ENCODE peak calls at places on chromosomes 16 and 17, in eight cellular contexts. One of them, this sample, is unnamed.

GRCh38 chr17:41882756-41883155 is 17.5 kb upstream of the KLHL11 start:
- DNase-seq in sigmoid colon: no peak
- DNase-seq in spleen: no peak
- DNase-seq in GM12892: no peak
- DNase-seq in stomach: no peak
- DNase-seq in HL-60: no peak
- DNase-seq in GM12891: no peak
- DNase-seq in HepG2: no peak
- DNase-seq in this sample: no peak

GRCh38 chr17:34756670-34757021 is 177.3 kb downstream of the TMEM132E start:
- DNase-seq in sigmoid colon: peak
- DNase-seq in spleen: peak
- DNase-seq in GM12892: no peak
- DNase-seq in stomach: no peak
- DNase-seq in HL-60: no peak
- DNase-seq in GM12891: no peak
- DNase-seq in HepG2: no peak
- DNase-seq in this sample: no peak

GRCh38 chr16:8859913-8860881 is 8.6 kb downstream of the CARHSP1 start:
- DNase-seq in sigmoid colon: peak
- DNase-seq in spleen: peak
- DNase-seq in GM12892: no peak
- DNase-seq in stomach: peak
- DNase-seq in HL-60: no peak
- DNase-seq in GM12891: no peak
- DNase-seq in HepG2: peak
- DNase-seq in this sample: no peak

GRCh38 chr17:79801156-79802038 is 4.5 kb upstream of the CBX8 start:
- DNase-seq in sigmoid colon: no peak
- DNase-seq in spleen: no peak
- DNase-seq in GM12892: no peak
- DNase-seq in stomach: peak
- DNase-seq in HL-60: no peak
- DNase-seq in GM12891: no peak
- DNase-seq in HepG2: no peak
- DNase-seq in this sample: peak

GRCh38 chr17:182164-182751 is 808 bp upstream of the DOC2B start:
- DNase-seq in sigmoid colon: no peak
- DNase-seq in spleen: no peak
- DNase-seq in GM12892: no peak
- DNase-seq in stomach: peak
- DNase-seq in HL-60: no peak
- DNase-seq in GM12891: no peak
- DNase-seq in HepG2: peak
- DNase-seq in this sample: no peak

GRCh38 chr17:38453951-38454421 is 25.7 kb downstream of the ARHGAP23 start:
- DNase-seq in sigmoid colon: no peak
- DNase-seq in spleen: no peak
- DNase-seq in GM12892: no peak
- DNase-seq in stomach: no peak
- DNase-seq in HL-60: no peak
- DNase-seq in GM12891: no peak
- DNase-seq in HepG2: no peak
- DNase-seq in this sample: peak

GRCh38 chr16:67397451-67397801 is 4.1 kb upstream of the TPPP3 start:
- DNase-seq in sigmoid colon: no peak
- DNase-seq in spleen: peak
- DNase-seq in GM12892: no peak
- DNase-seq in stomach: no peak
- DNase-seq in HL-60: no peak
- DNase-seq in GM12891: no peak
- DNase-seq in HepG2: no peak
- DNase-seq in this sample: no peak

GRCh38 chr16:59296002-59296401 is 561.9 kb upstream of the GOT2 start:
- DNase-seq in sigmoid colon: no peak
- DNase-seq in spleen: no peak
- DNase-seq in GM12892: no peak
- DNase-seq in stomach: no peak
- DNase-seq in HL-60: no peak
- DNase-seq in GM12891: no peak
- DNase-seq in HepG2: no peak
- DNase-seq in this sample: no peak

GRCh38 chr17:50108556-50108955 is 13.4 kb downstream of the PDK2 start:
- DNase-seq in sigmoid colon: no peak
- DNase-seq in spleen: no peak
- DNase-seq in GM12892: no peak
- DNase-seq in stomach: no peak
- DNase-seq in HL-60: no peak
- DNase-seq in GM12891: no peak
- DNase-seq in HepG2: no peak
- DNase-seq in this sample: no peak

GRCh38 chr16:12027091-12027490 is 50.6 kb downstream of the SNX29 start:
- DNase-seq in sigmoid colon: no peak
- DNase-seq in spleen: no peak
- DNase-seq in GM12892: no peak
- DNase-seq in stomach: no peak
- DNase-seq in HL-60: no peak
- DNase-seq in GM12891: no peak
- DNase-seq in HepG2: no peak
- DNase-seq in this sample: peak

GRCh38 chr17:49249292-49249794 is 18.8 kb upstream of the PHOSPHO1 start:
- DNase-seq in sigmoid colon: no peak
- DNase-seq in spleen: no peak
- DNase-seq in GM12892: no peak
- DNase-seq in stomach: no peak
- DNase-seq in HL-60: no peak
- DNase-seq in GM12891: no peak
- DNase-seq in HepG2: no peak
- DNase-seq in this sample: no peak

GRCh38 chr17:27461192-27461859 is 5.1 kb downstream of the KSR1 start:
- DNase-seq in sigmoid colon: no peak
- DNase-seq in spleen: no peak
- DNase-seq in GM12892: no peak
- DNase-seq in stomach: no peak
- DNase-seq in HL-60: no peak
- DNase-seq in GM12891: no peak
- DNase-seq in HepG2: no peak
- DNase-seq in this sample: no peak

GRCh38 chr17:48051706-48052486 is 3.7 kb downstream of the NFE2L1 start:
- DNase-seq in sigmoid colon: peak
- DNase-seq in spleen: peak
- DNase-seq in GM12892: no peak
- DNase-seq in stomach: peak
- DNase-seq in HL-60: no peak
- DNase-seq in GM12891: no peak
- DNase-seq in HepG2: peak
- DNase-seq in this sample: peak

GRCh38 chr16:55039511-55039910 is 108.8 kb downstream of the IRX5 start:
- DNase-seq in sigmoid colon: peak
- DNase-seq in spleen: no peak
- DNase-seq in GM12892: no peak
- DNase-seq in stomach: no peak
- DNase-seq in HL-60: no peak
- DNase-seq in GM12891: no peak
- DNase-seq in HepG2: no peak
- DNase-seq in this sample: no peak

GRCh38 chr16:16059895-16060590 is 110.6 kb downstream of the ABCC1 start:
- DNase-seq in sigmoid colon: no peak
- DNase-seq in spleen: no peak
- DNase-seq in GM12892: no peak
- DNase-seq in stomach: peak
- DNase-seq in HL-60: no peak
- DNase-seq in GM12891: no peak
- DNase-seq in HepG2: no peak
- DNase-seq in this sample: no peak

GRCh38 chr16:54431041-54431996 is 144.7 kb upstream of the IRX3 start:
- DNase-seq in sigmoid colon: no peak
- DNase-seq in spleen: no peak
- DNase-seq in GM12892: no peak
- DNase-seq in stomach: no peak
- DNase-seq in HL-60: no peak
- DNase-seq in GM12891: no peak
- DNase-seq in HepG2: no peak
- DNase-seq in this sample: no peak

GRCh38 chr17:30793282-30793977 is 31.1 kb downstream of the CRLF3 start:
- DNase-seq in sigmoid colon: no peak
- DNase-seq in spleen: no peak
- DNase-seq in GM12892: no peak
- DNase-seq in stomach: no peak
- DNase-seq in HL-60: no peak
- DNase-seq in GM12891: no peak
- DNase-seq in HepG2: no peak
- DNase-seq in this sample: no peak
- TF ChIP-seq POLR2AphosphoS5 in sigmoid colon: no peak
- TF ChIP-seq POLR2AphosphoS5 in spleen: no peak
- TF ChIP-seq POLR2AphosphoS5 in GM12892: no peak
- TF ChIP-seq POLR2AphosphoS5 in stomach: no peak
- TF ChIP-seq POLR2AphosphoS5 in HL-60: peak
- TF ChIP-seq POLR2AphosphoS5 in GM12891: no peak
- TF ChIP-seq POLR2AphosphoS5 in HepG2: no peak
- TF ChIP-seq POLR2AphosphoS5 in this sample: no peak

GRCh38 chr16:25257504-25257955 is at the start of gene ZKSCAN2:
- DNase-seq in sigmoid colon: peak
- DNase-seq in spleen: peak
- DNase-seq in GM12892: peak
- DNase-seq in stomach: peak
- DNase-seq in HL-60: peak
- DNase-seq in GM12891: peak
- DNase-seq in HepG2: peak
- DNase-seq in this sample: peak
- TF ChIP-seq POLR2AphosphoS5 in sigmoid colon: peak
- TF ChIP-seq POLR2AphosphoS5 in spleen: peak
- TF ChIP-seq POLR2AphosphoS5 in GM12892: peak
- TF ChIP-seq POLR2AphosphoS5 in stomach: no peak
- TF ChIP-seq POLR2AphosphoS5 in HL-60: peak
- TF ChIP-seq POLR2AphosphoS5 in GM12891: peak
- TF ChIP-seq POLR2AphosphoS5 in HepG2: peak
- TF ChIP-seq POLR2AphosphoS5 in this sample: no peak

GRCh38 chr17:7392696-7393612 is 1.4 kb downstream of the PLSCR3 start:
- DNase-seq in sigmoid colon: no peak
- DNase-seq in spleen: no peak
- DNase-seq in GM12892: no peak
- DNase-seq in stomach: no peak
- DNase-seq in HL-60: no peak
- DNase-seq in GM12891: no peak
- DNase-seq in HepG2: no peak
- DNase-seq in this sample: no peak

GRCh38 chr17:7393613-7394451 is 493 bp downstream of the PLSCR3 start:
- DNase-seq in sigmoid colon: peak
- DNase-seq in spleen: peak
- DNase-seq in GM12892: peak
- DNase-seq in stomach: peak
- DNase-seq in HL-60: no peak
- DNase-seq in GM12891: no peak
- DNase-seq in HepG2: no peak
- DNase-seq in this sample: no peak

GRCh38 chr17:7391307-7391706 is 3.0 kb downstream of the PLSCR3 start:
- DNase-seq in sigmoid colon: no peak
- DNase-seq in spleen: no peak
- DNase-seq in GM12892: no peak
- DNase-seq in stomach: no peak
- DNase-seq in HL-60: no peak
- DNase-seq in GM12891: no peak
- DNase-seq in HepG2: no peak
- DNase-seq in this sample: no peak

GRCh38 chr17:7396147-7396546 is 1.8 kb upstream of the PLSCR3 start:
- DNase-seq in sigmoid colon: no peak
- DNase-seq in spleen: no peak
- DNase-seq in GM12892: no peak
- DNase-seq in stomach: no peak
- DNase-seq in HL-60: no peak
- DNase-seq in GM12891: no peak
- DNase-seq in HepG2: no peak
- DNase-seq in this sample: no peak

DNA sequence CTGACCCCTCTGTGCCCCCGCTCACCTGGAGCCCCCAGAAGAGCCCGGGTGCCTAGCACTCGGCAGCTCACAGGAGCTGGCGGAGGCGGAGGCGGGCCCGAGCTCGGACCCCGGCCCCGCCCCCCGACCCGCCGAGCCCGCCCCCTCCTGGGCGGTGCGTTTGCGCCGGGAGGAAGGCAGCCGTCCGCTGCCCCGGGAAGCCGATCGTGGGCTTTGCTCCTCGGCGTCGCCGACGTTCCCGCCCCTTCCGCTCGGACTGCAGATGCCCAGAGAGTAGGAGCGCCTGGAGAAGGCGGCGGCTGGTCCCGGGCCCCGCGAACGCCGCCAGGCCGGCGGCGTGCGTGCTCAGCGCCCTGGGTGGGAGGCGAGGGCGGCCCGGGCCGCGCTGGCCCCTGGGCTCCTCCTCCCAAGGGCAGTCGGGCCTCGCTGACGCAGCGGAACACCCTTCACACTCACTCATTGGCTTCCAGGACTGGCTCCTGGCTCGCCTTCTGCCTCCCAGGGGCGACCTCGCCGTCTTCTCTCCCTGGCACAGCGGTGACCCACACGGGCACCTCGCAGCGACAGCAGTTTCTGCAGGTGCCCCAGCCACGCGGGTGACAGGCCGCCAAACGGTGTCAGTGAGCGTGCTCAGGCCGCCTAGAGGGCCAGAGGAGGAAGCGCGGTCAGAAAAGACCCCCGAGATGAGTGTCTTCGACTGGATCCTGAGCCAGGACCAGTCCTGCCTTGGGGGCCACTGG is at the start of gene PLSCR3:
- DNase-seq in sigmoid colon: peak
- DNase-seq in spleen: peak
- DNase-seq in GM12892: peak
- DNase-seq in stomach: peak
- DNase-seq in HL-60: peak
- DNase-seq in GM12891: peak
- DNase-seq in HepG2: peak
- DNase-seq in this sample: peak
- TF ChIP-seq POLR2AphosphoS5 in sigmoid colon: peak
- TF ChIP-seq POLR2AphosphoS5 in spleen: peak
- TF ChIP-seq POLR2AphosphoS5 in GM12892: no peak
- TF ChIP-seq POLR2AphosphoS5 in stomach: peak
- TF ChIP-seq POLR2AphosphoS5 in HL-60: no peak
- TF ChIP-seq POLR2AphosphoS5 in GM12891: no peak
- TF ChIP-seq POLR2AphosphoS5 in HepG2: peak
- TF ChIP-seq POLR2AphosphoS5 in this sample: peak

DNA sequence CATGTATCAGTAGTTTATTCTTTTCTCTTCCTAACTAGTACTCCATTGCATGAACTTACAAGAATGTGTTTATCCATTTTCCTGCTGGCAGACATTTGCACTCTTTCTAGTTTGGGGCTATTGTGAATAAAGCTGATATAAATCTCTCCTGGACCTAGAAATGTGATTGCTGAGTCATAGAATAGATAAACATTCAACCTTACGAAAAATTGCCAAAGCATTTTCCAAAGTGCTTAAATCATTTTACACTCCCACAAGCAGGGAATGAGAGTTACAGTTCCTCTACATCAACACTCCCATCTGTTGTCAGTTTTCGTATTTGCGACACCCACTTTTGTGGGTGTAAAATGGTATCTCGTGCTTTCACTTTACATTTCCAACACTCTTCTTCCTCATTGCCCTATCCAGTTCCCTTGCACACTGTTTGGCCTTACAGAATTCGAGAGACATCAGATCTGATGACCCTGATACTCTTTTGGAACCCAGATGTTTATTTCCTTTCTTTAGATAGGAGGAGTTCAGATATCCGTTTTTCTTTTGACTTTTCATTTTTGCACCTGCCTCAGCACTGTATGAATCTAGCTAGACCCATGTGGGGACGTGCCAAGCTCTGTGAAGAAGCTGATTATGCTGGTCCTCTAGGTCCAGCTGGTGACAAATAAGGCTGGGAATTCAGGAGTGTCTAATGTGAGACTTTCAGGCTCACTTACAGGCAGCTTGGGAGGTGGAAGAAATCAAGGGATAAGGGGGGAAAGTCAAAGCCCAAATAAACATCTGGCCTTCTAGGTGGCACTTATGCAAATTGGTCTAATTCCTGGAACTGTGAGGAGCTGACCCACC is 14.0 kb downstream of the SOX9 start:
- DNase-seq in sigmoid colon: no peak
- DNase-seq in spleen: no peak
- DNase-seq in GM12892: no peak
- DNase-seq in stomach: no peak
- DNase-seq in HL-60: no peak
- DNase-seq in GM12891: no peak
- DNase-seq in HepG2: no peak
- DNase-seq in this sample: no peak
- TF ChIP-seq POLR2AphosphoS5 in sigmoid colon: no peak
- TF ChIP-seq POLR2AphosphoS5 in spleen: no peak
- TF ChIP-seq POLR2AphosphoS5 in GM12892: no peak
- TF ChIP-seq POLR2AphosphoS5 in stomach: no peak
- TF ChIP-seq POLR2AphosphoS5 in HL-60: no peak
- TF ChIP-seq POLR2AphosphoS5 in GM12891: no peak
- TF ChIP-seq POLR2AphosphoS5 in HepG2: no peak
- TF ChIP-seq POLR2AphosphoS5 in this sample: peak

This sample was measured in prostate gland.